ENCODE peak calls at places on chromosome 6, in seven cellular contexts. C is endothelial cell, R is brain microvascular endothelial cell, J is AG09309, T is GM13977, L is astrocyte of the cerebellum, H is Calu3. Y is an unnamed sample.

GRCh38 chr6:165986647-165987482 is 180.8 kb downstream of the TBXT start:
- DNase-seq in C (no peak), R (no peak), J (no peak), T (no peak), L (no peak), H (peak), Y (no peak)

GRCh38 chr6:11615214-11615602 is 77.7 kb downstream of the TMEM170B start:
- DNase-seq in C (no peak), R (peak), J (no peak), T (no peak), L (no peak), H (no peak), Y (no peak)

GRCh38 chr6:33661118-33661838 is 40.2 kb downstream of the ITPR3 start:
- DNase-seq in C (no peak), R (no peak), J (no peak), T (no peak), L (no peak), H (no peak), Y (no peak)

GRCh38 chr6:27889275-27889627 is 22.9 kb downstream of the OR2B2 start:
- DNase-seq in C (no peak), R (no peak), J (no peak), T (no peak), L (no peak), H (no peak), Y (no peak)

GRCh38 chr6:3159805-3160781 is 2.7 kb upstream of the TUBB2A start:
- DNase-seq in C (no peak), R (no peak), J (no peak), T (no peak), L (no peak), H (peak), Y (no peak)

GRCh38 chr6:100353276-100354015 is 111.3 kb downstream of the SIM1 start:
- DNase-seq in C (no peak), R (peak), J (no peak), T (no peak), L (no peak), H (no peak), Y (no peak)

GRCh38 chr6:154683756-154684523 is 49.3 kb upstream of the SCAF8 start:
- DNase-seq in C (no peak), R (peak), J (peak), T (peak), L (peak), H (no peak), Y (peak)

GRCh38 chr6:161744211-161745067 is 470.6 kb upstream of the AGPAT4 start:
- DNase-seq in C (no peak), R (peak), J (no peak), T (no peak), L (peak), H (no peak), Y (no peak)

GRCh38 chr6:29943053-29943966 is 978 bp downstream of the HLA-A start:
- DNase-seq in C (no peak), R (no peak), J (no peak), T (no peak), L (no peak), H (no peak), Y (peak)

GRCh38 chr6:136761227-136761922 is 30.9 kb downstream of the MAP3K5 start:
- DNase-seq in C (no peak), R (no peak), J (no peak), T (no peak), L (no peak), H (no peak), Y (no peak)

GRCh38 chr6:121405306-121405705 is 30.1 kb upstream of the GJA1 start:
- DNase-seq in C (no peak), R (no peak), J (no peak), T (no peak), L (no peak), H (no peak), Y (no peak)

GRCh38 chr6:31888281-31889258 is 8.9 kb downstream of the EHMT2 start:
- DNase-seq in C (peak), R (no peak), J (no peak), T (peak), L (no peak), H (peak), Y (peak)

GRCh38 chr6:100343678-100344077 is 121.0 kb downstream of the SIM1 start:
- DNase-seq in C (no peak), R (peak), J (no peak), T (no peak), L (no peak), H (no peak), Y (no peak)

GRCh38 chr6:96682017-96682416 is 119.1 kb downstream of the FHL5 start:
- DNase-seq in C (no peak), R (no peak), J (no peak), T (no peak), L (no peak), H (no peak), Y (no peak)

GRCh38 chr6:5622276-5623005 is 361.1 kb downstream of the FARS2 start:
- DNase-seq in C (no peak), R (no peak), J (no peak), T (no peak), L (no peak), H (no peak), Y (no peak)

GRCh38 chr6:5995705-5996686 is 10.7 kb downstream of the NRN1 start:
- DNase-seq in C (peak), R (peak), J (no peak), T (no peak), L (no peak), H (no peak), Y (no peak)

GRCh38 chr6:135568366-135568765 is 70.8 kb upstream of the AHI1 start:
- DNase-seq in C (no peak), R (peak), J (peak), T (peak), L (peak), H (no peak), Y (peak)

GRCh38 chr6:163147988-163148387 is 266.5 kb upstream of the QKI start:
- DNase-seq in C (no peak), R (peak), J (no peak), T (no peak), L (no peak), H (no peak), Y (no peak)
- TF ChIP-seq CTCF in C (no peak), R (peak), J (no peak), T (no peak), L (peak), H (no peak), Y (no peak)

DNA sequence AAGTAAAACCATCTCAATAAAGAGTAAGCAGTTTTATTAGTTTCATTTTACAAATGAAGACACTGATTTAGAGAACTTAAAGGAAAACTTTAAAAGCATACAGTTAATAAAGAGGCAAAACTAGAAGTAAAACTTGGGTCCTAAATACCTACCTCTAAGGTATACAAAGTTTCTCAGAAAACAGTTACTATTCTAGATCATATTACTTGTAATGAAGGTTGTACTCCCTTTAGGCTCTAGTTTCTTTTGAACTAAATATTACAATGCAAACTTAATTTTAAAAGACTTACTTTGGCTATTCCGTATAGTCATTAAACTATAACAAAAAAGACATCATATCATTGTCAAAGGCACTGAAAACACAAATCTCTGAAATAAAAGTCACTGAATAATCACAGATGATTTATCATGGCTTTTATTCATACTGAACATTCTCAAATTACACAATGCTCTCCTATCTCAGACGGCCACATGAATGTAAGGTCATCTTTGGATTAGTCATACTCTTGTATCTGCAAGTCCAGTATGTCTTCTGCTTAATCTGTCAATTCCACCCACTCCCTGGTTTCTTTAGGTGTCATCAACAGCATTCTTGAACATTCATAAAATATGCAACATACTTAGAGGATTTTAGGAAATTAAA is 361.6 kb upstream of the RUNX2 start:
- DNase-seq in C (no peak), R (peak), J (peak), T (no peak), L (peak), H (no peak), Y (no peak)
- TF ChIP-seq CTCF in C (no peak), R (no peak), J (no peak), T (no peak), L (no peak), H (no peak), Y (no peak)

DNA sequence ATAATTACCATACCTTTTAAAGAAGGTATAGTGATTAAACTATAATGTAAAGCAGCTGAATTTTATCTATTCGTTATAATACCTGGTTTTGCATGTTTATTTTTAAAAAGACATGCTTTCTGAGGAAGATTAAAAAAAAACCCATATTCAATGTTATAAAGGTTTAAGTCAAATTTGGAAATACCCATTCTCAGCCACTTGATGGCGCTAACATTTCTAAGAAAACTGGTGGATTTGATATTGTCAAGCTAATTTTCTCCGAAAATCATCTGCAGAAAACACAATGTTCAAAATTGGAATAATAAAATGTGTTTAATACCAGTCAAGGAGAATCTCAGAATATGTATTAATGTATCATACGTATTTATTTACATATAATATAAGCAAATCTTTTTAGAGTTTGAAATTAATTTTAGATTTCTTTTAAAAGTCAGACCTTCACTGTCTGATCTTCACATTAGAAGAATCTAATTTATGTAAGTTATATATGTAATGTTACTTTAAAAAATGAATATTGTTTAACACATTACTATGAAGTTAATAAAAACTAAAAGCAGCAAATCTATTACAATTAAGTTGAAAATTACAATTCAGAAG is 35.0 kb downstream of the SHPRH start:
- DNase-seq in C (no peak), R (peak), J (peak), T (peak), L (peak), H (no peak), Y (peak)
- TF ChIP-seq CTCF in C (peak), R (peak), J (peak), T (peak), L (peak), H (no peak), Y (peak)

GRCh38 chr6:141394565-141395051 is 738.1 kb upstream of the GJE1 start:
- DNase-seq in C (no peak), R (no peak), J (no peak), T (no peak), L (no peak), H (no peak), Y (no peak)
- TF ChIP-seq CTCF in C (no peak), R (no peak), J (no peak), T (no peak), L (no peak), H (no peak), Y (no peak)

Y was measured in GM13976.